ENCODE peak calls at places on chromosomes 12 and 14, in ten cellular contexts. I is mesendoderm; K is chondrocyte; O is head of caudate nucleus; H is heart right ventricle; X is iPS-NIHi11; M is natural killer cell; G is posterior vena cava; S is stimulated activated CD4-positive, alpha-beta T cell treated with anti-CD3 and anti-CD28 coated beads, Interleukin-1b, Interleukin-23, amount 100 ng/mL, for 1 hour; V is CD8-positive, alpha-beta memory T cell. N is an unnamed sample.

GRCh38 chr12:71431991-71432390 is 7.6 kb upstream of the LGR5 start:
- DNase-seq in H (no peak), G (no peak), K (no peak), V (no peak), S (no peak), X (no peak), O (no peak), I (no peak), M (no peak), N (no peak)

GRCh38 chr12:39990122-39991101 is 115.5 kb downstream of the SLC2A13 start:
- DNase-seq in H (peak), O (peak), I (peak), G (peak), K (no peak), S (peak), V (peak), X (peak), M (peak), N (peak)

GRCh38 chr14:91901449-91902250 is 34.3 kb upstream of the TC2N start:
- DNase-seq in I (no peak), X (no peak), H (no peak), G (no peak), M (no peak), O (no peak), V (no peak), S (no peak), K (no peak), N (peak)

GRCh38 chr14:103198429-103199140 is 75.3 kb downstream of the TNFAIP2 start:
- DNase-seq in I (no peak), K (no peak), V (no peak), O (no peak), G (no peak), H (no peak), M (no peak), S (no peak), X (no peak), N (no peak)

GRCh38 chr12:119877639-119877948 is 474 bp upstream of the CIT start:
- DNase-seq in V (no peak), G (no peak), I (no peak), O (no peak), M (no peak), K (no peak), S (no peak), X (no peak), H (no peak), N (no peak)

GRCh38 chr12:25866586-25867378 is 91.7 kb upstream of the RASSF8 start:
- DNase-seq in S (no peak), V (no peak), G (no peak), H (no peak), X (no peak), M (no peak), I (no peak), K (no peak), O (no peak), N (no peak)

GRCh38 chr12:26318661-26319068 is 123.3 kb downstream of the SSPN start:
- DNase-seq in S (no peak), M (no peak), V (no peak), I (peak), G (peak), X (no peak), K (no peak), H (peak), O (peak), N (peak)

GRCh38 chr12:41334390-41334789 is 146.3 kb downstream of the PDZRN4 start:
- DNase-seq in H (no peak), K (no peak), S (no peak), V (no peak), M (no peak), O (no peak), I (peak), X (no peak), G (no peak), N (no peak)

GRCh38 chr14:32693114-32693513 is 245.6 kb upstream of the NPAS3 start:
- DNase-seq in H (no peak), I (peak), M (no peak), S (no peak), X (peak), K (no peak), V (no peak), G (no peak), O (no peak), N (no peak)

GRCh38 chr12:6541371-6542165 is 7.3 kb downstream of the GAPDH start:
- DNase-seq in O (no peak), X (no peak), G (peak), K (peak), H (no peak), I (peak), M (no peak), V (no peak), S (no peak), N (peak)

GRCh38 chr14:92880851-92881250 is 42.1 kb upstream of the CHGA start:
- DNase-seq in S (no peak), O (no peak), G (no peak), V (no peak), M (no peak), K (peak), X (peak), I (peak), H (no peak), N (peak)

GRCh38 chr14:49621114-49621881 is 699 bp downstream of the MGAT2 start:
- DNase-seq in I (peak), G (peak), M (no peak), K (peak), X (no peak), S (no peak), H (peak), O (peak), V (no peak), N (peak)

GRCh38 chr12:48459259-48459658 is 13.1 kb upstream of the ANP32D start:
- DNase-seq in V (no peak), H (no peak), K (no peak), M (no peak), S (no peak), G (no peak), O (no peak), I (no peak), X (no peak), N (no peak)

GRCh38 chr12:65878540-65878939 is 54.3 kb downstream of the HMGA2 start:
- DNase-seq in G (no peak), K (no peak), V (no peak), O (no peak), H (no peak), S (no peak), I (peak), X (no peak), M (no peak), N (no peak)

GRCh38 chr12:116319316-116319715 is 41.8 kb upstream of the MED13L start:
- DNase-seq in K (no peak), M (no peak), H (no peak), O (no peak), G (no peak), S (no peak), V (no peak), I (no peak), X (peak), N (no peak)

GRCh38 chr14:96662116-96662901 is 134.9 kb upstream of the VRK1 start:
- DNase-seq in V (no peak), H (no peak), K (no peak), O (no peak), M (no peak), G (no peak), S (no peak), I (no peak), X (no peak), N (no peak)

GRCh38 chr12:75783093-75783877 is 248.3 kb downstream of the PHLDA1 start:
- DNase-seq in O (no peak), S (no peak), K (no peak), H (peak), M (no peak), I (no peak), G (no peak), V (no peak), X (no peak), N (no peak)

GRCh38 chr14:20434701-20435453 is 1.1 kb downstream of the KLHL33 start:
- DNase-seq in K (no peak), X (peak), G (peak), M (no peak), I (no peak), V (no peak), O (peak), S (no peak), H (peak), N (peak)

GRCh38 chr14:100842799-100843198 is 16.9 kb downstream of the MEG3 start:
- DNase-seq in I (no peak), K (peak), O (no peak), H (no peak), M (no peak), S (no peak), G (peak), X (no peak), V (no peak), N (no peak)

GRCh38 chr12:62802981-62803380 is 132.0 kb downstream of the PPM1H start:
- DNase-seq in I (peak), K (no peak), M (no peak), X (no peak), O (no peak), H (no peak), G (no peak), S (no peak), V (no peak), N (no peak)

N was measured in right cardiac atrium.